ENCODE peak calls at places on chromosomes 12 and 14, in seven cellular contexts. A is stimulated activated CD4-positive, alpha-beta T cell treated with anti-CD3 and anti-CD28 coated beads, Interleukin-12 subunit alpha, Interleukin-12 subunit beta, amount 100 ng/mL, for 4 hours; U is brain microvascular endothelial cell; N is GM04504; Q is Right ventricle myocardium superior; K is HEK293T; I is colonic mucosa. F is an unnamed sample.

GRCh38 chr14:100138082-100138787 is 21.2 kb downstream of the DEGS2 start:
- DNase-seq in A (no peak), I (no peak), K (no peak), N (no peak), U (no peak), Q (no peak), F (peak)

GRCh38 chr12:3101309-3102022 is 24.3 kb downstream of the TSPAN9 start:
- DNase-seq in U (no peak), Q (no peak), I (no peak), N (no peak), A (no peak), K (no peak), F (no peak)

GRCh38 chr12:107105410-107105703 is 12.0 kb upstream of the CRY1 start:
- DNase-seq in U (no peak), K (no peak), A (no peak), Q (no peak), N (no peak), I (no peak), F (no peak)

GRCh38 chr12:56955631-56956256 is 1.7 kb downstream of the RDH16 start:
- DNase-seq in A (no peak), N (no peak), Q (no peak), I (no peak), U (no peak), K (no peak), F (no peak)

GRCh38 chr12:57063991-57064725 is 14.2 kb upstream of the MYO1A start:
- DNase-seq in N (no peak), K (no peak), I (no peak), Q (no peak), U (no peak), A (peak), F (peak)

GRCh38 chr14:75944607-75945241 is 37.1 kb downstream of the TGFB3 start:
- DNase-seq in U (no peak), I (no peak), N (no peak), K (no peak), A (no peak), Q (no peak), F (no peak)

GRCh38 chr14:63388766-63389431 is 70.2 kb upstream of the GPHB5 start:
- DNase-seq in A (peak), I (peak), N (peak), K (peak), U (peak), Q (peak), F (peak)

GRCh38 chr14:95340201-95340697 is 20.5 kb upstream of the CLMN start:
- DNase-seq in U (no peak), N (no peak), I (peak), K (no peak), Q (no peak), A (no peak), F (no peak)

GRCh38 chr14:103742499-103743255 is 27.1 kb downstream of the ZFYVE21 start:
- DNase-seq in Q (no peak), N (no peak), I (no peak), A (no peak), K (no peak), U (no peak), F (no peak)

GRCh38 chr14:31232081-31232480 is 24.5 kb upstream of the HECTD1 start:
- DNase-seq in I (peak), A (no peak), N (no peak), K (no peak), U (no peak), Q (no peak), F (no peak)

F was measured in GM13976.